ENCODE peak calls at places on chromosome 11, in nine cellular contexts. J, P, Y, A, L, B, V, E and U are unnamed samples.

GRCh38 chr11:93484716-93485115 is 58.5 kb downstream of the SMCO4 start:
- DNase-seq in Y (no peak), V (no peak), P (no peak), L (no peak), E (no peak), A (peak), B (no peak), J (no peak), U (no peak)

GRCh38 chr11:7204778-7205177 is 46.9 kb upstream of the SYT9 start:
- DNase-seq in J (no peak), V (no peak), Y (no peak), E (no peak), L (no peak), A (peak), B (no peak), P (no peak), U (no peak)

GRCh38 chr11:27395556-27396258 is 32.7 kb upstream of the CCDC34 start:
- DNase-seq in Y (no peak), A (peak), P (no peak), J (no peak), E (peak), V (no peak), L (no peak), B (peak), U (no peak)

GRCh38 chr11:88979641-88980040 is 86.1 kb downstream of the GRM5 start:
- DNase-seq in Y (no peak), E (no peak), B (no peak), A (peak), P (no peak), L (no peak), J (no peak), V (no peak), U (no peak)

GRCh38 chr11:67284811-67285540 is 4.1 kb upstream of the ANKRD13D start:
- DNase-seq in J (no peak), V (no peak), P (no peak), L (no peak), E (no peak), B (no peak), Y (no peak), A (no peak), U (no peak)

GRCh38 chr11:119055901-119056300 is 1.1 kb downstream of the HYOU1 start:
- DNase-seq in J (peak), A (no peak), Y (no peak), V (no peak), B (no peak), L (no peak), E (peak), P (no peak), U (no peak)

GRCh38 chr11:110147965-110148709 is 54.9 kb downstream of the ZC3H12C start:
- DNase-seq in L (no peak), Y (no peak), E (no peak), B (no peak), A (peak), J (peak), V (no peak), P (no peak), U (no peak)

GRCh38 chr11:117459121-117459978 is 131.7 kb downstream of the CEP164 start:
- DNase-seq in E (no peak), B (no peak), A (no peak), V (no peak), Y (no peak), J (no peak), P (no peak), L (no peak), U (no peak)

GRCh38 chr11:77126861-77127673 is 979 bp upstream of the MYO7A start:
- DNase-seq in V (peak), B (peak), P (peak), E (peak), Y (no peak), L (peak), J (no peak), A (no peak), U (peak)

GRCh38 chr11:64208086-64208795 is 1.7 kb downstream of the FERMT3 start:
- DNase-seq in Y (no peak), E (no peak), P (no peak), V (no peak), J (no peak), A (no peak), B (no peak), L (no peak), U (no peak)

GRCh38 chr11:64204464-64204989 is 2.0 kb upstream of the FERMT3 start:
- DNase-seq in J (peak), E (peak), L (peak), V (peak), P (peak), B (peak), A (peak), Y (peak), U (peak)

GRCh38 chr11:64208796-64209562 is 2.5 kb downstream of the FERMT3 start:
- DNase-seq in A (no peak), V (no peak), E (no peak), B (no peak), L (no peak), P (no peak), Y (no peak), J (no peak), U (no peak)

GRCh38 chr11:64207247-64208085 is 945 bp downstream of the FERMT3 start:
- DNase-seq in V (peak), L (peak), Y (no peak), B (peak), A (no peak), J (no peak), E (peak), P (peak), U (peak)

GRCh38 chr11:64206457-64207246 is at the start of gene FERMT3:
- DNase-seq in P (peak), L (no peak), A (no peak), J (no peak), V (peak), Y (no peak), B (peak), E (no peak), U (peak)
- H3K4me3 ChIP-seq in P (peak), L (no peak), A (no peak), J (no peak), V (peak), Y (no peak), B (peak), E (no peak), U (peak)

DNA sequence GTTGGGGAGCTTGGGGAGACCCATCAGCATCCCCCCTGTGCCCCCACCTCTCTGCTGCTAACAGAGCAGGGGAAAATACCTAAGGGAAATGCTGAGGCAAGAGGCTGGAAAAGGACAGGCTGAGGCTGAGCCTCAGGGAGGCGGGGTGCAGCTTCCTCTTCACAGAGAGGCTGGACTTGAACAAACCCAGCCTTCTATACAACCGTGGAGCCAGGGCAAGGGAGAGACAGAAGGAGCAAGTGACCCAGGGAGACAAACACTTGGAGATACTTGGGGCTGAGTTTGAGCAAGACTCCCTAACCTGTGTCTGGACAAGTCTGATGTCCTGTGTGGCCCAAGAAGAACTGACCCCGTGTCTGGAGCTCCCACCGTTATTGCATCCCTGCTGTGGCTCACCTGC is at the start of gene SLCO2B1:
- DNase-seq in A (no peak), E (no peak), V (no peak), J (no peak), L (peak), B (peak), P (peak), Y (no peak), U (peak)
- H3K4me3 ChIP-seq in A (no peak), E (no peak), V (no peak), J (no peak), L (no peak), B (peak), P (peak), Y (no peak), U (peak)

GRCh38 chr11:9951714-9952275 is 287.9 kb downstream of the SWAP70 start:
- DNase-seq in V (no peak), B (no peak), J (no peak), Y (no peak), P (peak), L (no peak), A (peak), E (no peak), U (no peak)
- H3K4me3 ChIP-seq in V (no peak), B (no peak), J (no peak), Y (no peak), P (no peak), L (no peak), A (no peak), E (no peak), U (no peak)

GRCh38 chr11:614583-615452 is 932 bp downstream of the IRF7 start:
- DNase-seq in B (no peak), E (no peak), P (no peak), L (no peak), A (peak), J (no peak), Y (no peak), V (no peak), U (no peak)

GRCh38 chr11:617912-618682 is 2.3 kb upstream of the IRF7 start:
- DNase-seq in V (no peak), J (no peak), B (no peak), Y (no peak), E (no peak), A (no peak), P (no peak), L (no peak), U (no peak)

GRCh38 chr11:615453-616319 is at the start of gene IRF7:
- DNase-seq in E (peak), L (peak), P (peak), V (peak), A (peak), B (peak), J (peak), Y (peak), U (peak)

GRCh38 chr11:617248-617911 is 1.6 kb upstream of the IRF7 start:
- DNase-seq in Y (no peak), P (no peak), E (no peak), B (no peak), V (no peak), J (no peak), L (no peak), A (no peak), U (no peak)

GRCh38 chr11:616320-617220 is 820 bp upstream of the IRF7 start:
- DNase-seq in L (no peak), J (no peak), P (no peak), E (no peak), A (no peak), B (no peak), V (no peak), Y (no peak), U (no peak)
- H3K4me3 ChIP-seq in L (no peak), J (peak), P (no peak), E (peak), A (no peak), B (peak), V (peak), Y (no peak), U (peak)

GRCh38 chr11:33157103-33158027 is 3.9 kb downstream of the CSTF3 start:
- DNase-seq in V (no peak), Y (no peak), P (no peak), A (no peak), L (no peak), B (no peak), J (no peak), E (no peak), U (no peak)

GRCh38 chr11:33160587-33160986 is 693 bp downstream of the CSTF3 start:
- DNase-seq in J (no peak), E (no peak), L (no peak), B (no peak), V (no peak), A (no peak), Y (no peak), P (no peak), U (no peak)

GRCh38 chr11:33161120-33162005 is at the start of gene CSTF3:
- DNase-seq in E (peak), P (peak), J (peak), L (peak), B (peak), Y (peak), V (peak), A (peak), U (peak)

GRCh38 chr11:33160147-33160546 is 1.1 kb downstream of the CSTF3 start:
- DNase-seq in A (no peak), L (no peak), B (no peak), E (peak), Y (no peak), V (no peak), P (no peak), J (no peak), U (no peak)

DNA sequence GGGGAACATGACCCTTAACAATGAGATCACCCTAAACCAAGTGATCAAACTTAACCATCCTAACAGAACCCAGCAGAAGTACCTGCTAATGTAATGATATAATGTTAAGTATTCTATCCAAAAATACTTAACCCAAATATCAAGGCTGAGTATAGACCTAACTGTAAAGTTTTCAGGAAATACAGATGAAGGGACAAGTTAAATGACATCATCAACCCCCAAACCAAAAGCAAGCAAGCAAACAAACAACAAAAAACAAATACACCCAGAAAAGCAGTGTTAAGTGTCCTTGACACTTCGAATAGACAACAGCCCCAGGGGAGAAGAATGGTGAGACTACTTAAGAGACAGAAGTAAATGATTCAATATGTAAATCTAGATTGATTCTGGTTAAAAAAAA is 2.7 kb downstream of the CSTF3 start:
- DNase-seq in B (no peak), Y (no peak), J (no peak), V (no peak), A (no peak), L (no peak), P (no peak), E (no peak), U (no peak)
- H3K4me3 ChIP-seq in B (no peak), Y (no peak), J (no peak), V (no peak), A (no peak), L (no peak), P (no peak), E (peak), U (no peak)

GRCh38 chr11:62540804-62541671 is 5.6 kb downstream of the AHNAK start:
- DNase-seq in E (no peak), P (no peak), V (no peak), A (no peak), B (peak), L (peak), J (no peak), Y (no peak), U (peak)

GRCh38 chr11:62544521-62545436 is 1.8 kb downstream of the AHNAK start:
- DNase-seq in P (no peak), A (no peak), J (no peak), L (no peak), B (peak), E (no peak), V (peak), Y (no peak), U (peak)

GRCh38 chr11:62543680-62544444 is 2.7 kb downstream of the AHNAK start:
- DNase-seq in E (no peak), P (no peak), Y (no peak), V (no peak), A (no peak), J (no peak), L (no peak), B (peak), U (no peak)

GRCh38 chr11:62542111-62542745 is 4.4 kb downstream of the AHNAK start:
- DNase-seq in P (no peak), B (peak), E (no peak), J (no peak), V (no peak), Y (no peak), A (no peak), L (no peak), U (no peak)

DNA sequence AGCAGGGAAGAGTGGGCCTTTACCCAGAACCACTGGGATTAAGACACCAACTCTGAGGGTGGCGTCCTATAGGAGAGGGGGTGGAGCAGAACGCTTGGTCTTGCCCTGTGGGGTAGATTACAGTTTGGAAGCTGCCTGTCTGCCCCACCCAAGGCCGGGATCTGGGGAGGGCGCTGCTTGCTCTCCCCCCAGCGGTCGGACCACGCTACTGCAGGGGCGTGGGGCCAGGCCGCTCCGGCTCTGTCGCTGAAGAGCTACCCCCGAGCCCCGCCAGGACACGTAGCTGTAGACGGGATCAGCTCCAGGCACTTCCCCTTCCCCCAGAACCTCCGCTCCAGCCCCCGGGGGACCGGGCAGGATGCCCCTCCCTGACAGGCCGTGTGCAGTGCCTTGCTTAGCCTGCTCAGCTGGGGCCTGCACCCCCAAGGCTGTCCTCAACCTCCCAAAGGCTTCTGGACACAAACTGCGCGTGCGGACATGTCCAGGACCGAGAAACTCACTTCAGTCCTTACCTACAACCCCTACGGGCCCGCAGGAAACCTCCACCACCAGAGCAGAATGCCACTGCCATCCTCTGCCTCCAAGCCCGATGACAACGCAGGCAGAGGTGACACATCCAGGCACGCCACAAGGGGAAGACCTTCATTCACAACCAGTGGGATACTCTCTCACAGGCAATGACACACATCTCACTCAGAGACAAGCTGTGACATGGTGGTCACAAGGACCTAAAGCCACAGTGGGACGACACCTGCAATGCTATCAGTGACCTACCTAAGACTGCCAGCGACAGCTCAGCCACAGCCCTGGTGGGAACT is 3.6 kb downstream of the AHNAK start:
- DNase-seq in V (peak), J (peak), B (peak), L (peak), P (peak), Y (no peak), A (no peak), E (peak), U (peak)
- H3K4me3 ChIP-seq in V (peak), J (peak), B (peak), L (no peak), P (peak), Y (peak), A (peak), E (peak), U (peak)

GRCh38 chr11:61556621-61557020 is 24.3 kb downstream of the SYT7 start:
- DNase-seq in B (no peak), V (no peak), E (no peak), P (no peak), J (no peak), Y (no peak), A (no peak), L (no peak), U (no peak)

GRCh38 chr11:61553373-61554171 is 27.3 kb downstream of the SYT7 start:
- DNase-seq in A (no peak), E (no peak), J (no peak), B (no peak), P (no peak), Y (no peak), L (no peak), V (no peak), U (no peak)

GRCh38 chr11:61554172-61554988 is 26.5 kb downstream of the SYT7 start:
- DNase-seq in J (no peak), V (no peak), P (no peak), Y (no peak), A (no peak), B (no peak), L (no peak), E (no peak), U (no peak)

GRCh38 chr11:61555051-61555969 is 25.6 kb downstream of the SYT7 start:
- DNase-seq in P (no peak), V (no peak), E (peak), J (no peak), L (no peak), B (no peak), A (no peak), Y (no peak), U (no peak)

DNA sequence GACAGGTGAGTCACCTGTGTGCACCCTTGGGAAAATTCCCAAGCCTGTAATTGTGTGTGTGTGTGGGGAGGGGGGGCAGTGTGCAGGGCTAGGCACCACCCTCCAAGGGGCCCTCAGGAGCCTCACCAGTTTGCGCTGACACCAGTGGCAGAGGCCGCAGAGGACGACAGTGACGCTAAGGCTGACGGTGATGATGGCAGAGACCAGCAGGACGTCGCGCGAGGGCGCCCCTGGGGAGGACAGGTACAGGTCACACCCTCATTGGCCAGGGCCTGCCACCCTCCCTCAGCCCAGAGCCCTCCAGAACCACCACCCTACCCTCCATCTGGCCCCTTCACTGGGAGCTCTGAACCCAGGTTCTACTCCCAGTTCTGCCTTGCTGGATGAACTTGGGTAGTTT is 24.9 kb downstream of the SYT7 start:
- DNase-seq in P (no peak), E (no peak), A (no peak), B (no peak), V (no peak), L (no peak), J (no peak), Y (no peak), U (no peak)
- H3K4me3 ChIP-seq in P (no peak), E (peak), A (no peak), B (no peak), V (no peak), L (no peak), J (no peak), Y (peak), U (no peak)